ENCODE peak calls at places on chromosome 16, in six cellular contexts. M is coronary artery, U is cardiac muscle cell, F is IMR-90, A is HFF-Myc, X is BJ. H is an unnamed sample.

GRCh38 chr16:85462405-85463227 is 150.5 kb upstream of the GSE1 start:
- DNase-seq in M (no peak), U (peak), F (no peak), A (no peak), X (no peak), H (no peak)

GRCh38 chr16:19926449-19927390 is 42.1 kb upstream of the GPRC5B start:
- DNase-seq in M (no peak), U (no peak), F (peak), A (peak), X (peak), H (no peak)

GRCh38 chr16:9996191-9996590 is 186.0 kb downstream of the GRIN2A start:
- DNase-seq in M (no peak), U (no peak), F (no peak), A (no peak), X (no peak), H (no peak)

GRCh38 chr16:84098939-84099338 is 17.8 kb downstream of the MBTPS1 start:
- DNase-seq in M (no peak), U (no peak), F (peak), A (no peak), X (no peak), H (no peak)

GRCh38 chr16:12793120-12793889 is 10.4 kb downstream of the CPPED1 start:
- DNase-seq in M (no peak), U (no peak), F (no peak), A (no peak), X (no peak), H (no peak)

GRCh38 chr16:78892925-78893324 is 707.6 kb downstream of the MAF start:
- DNase-seq in M (no peak), U (no peak), F (no peak), A (no peak), X (no peak), H (no peak)

GRCh38 chr16:11333696-11334095 is 11.6 kb upstream of the RMI2 start:
- DNase-seq in M (no peak), U (no peak), F (peak), A (no peak), X (no peak), H (no peak)

GRCh38 chr16:69494993-69495392 is 70.6 kb downstream of the CYB5B start:
- DNase-seq in M (no peak), U (peak), F (no peak), A (no peak), X (no peak), H (no peak)

GRCh38 chr16:70738083-70738977 is 52.5 kb upstream of the MTSS2 start:
- DNase-seq in M (no peak), U (peak), F (peak), A (peak), X (no peak), H (no peak)

GRCh38 chr16:63904182-63904581 is 1217.7 kb downstream of the CDH11 start:
- DNase-seq in M (no peak), U (no peak), F (no peak), A (no peak), X (no peak), H (no peak)

GRCh38 chr16:53090591-53091507 is 36.1 kb downstream of the CHD9 start:
- DNase-seq in M (peak), U (no peak), F (peak), A (peak), X (peak), H (no peak)

GRCh38 chr16:86643661-86644060 is 65.3 kb downstream of the FOXL1 start:
- DNase-seq in M (no peak), U (no peak), F (no peak), A (no peak), X (no peak), H (no peak)

GRCh38 chr16:19014456-19014855 is 30.7 kb downstream of the TMC7 start:
- DNase-seq in M (no peak), U (no peak), F (no peak), A (no peak), X (no peak), H (no peak)

GRCh38 chr16:3589991-3590701 is 12.9 kb upstream of the NLRC3 start:
- DNase-seq in M (no peak), U (no peak), F (no peak), A (no peak), X (no peak), H (no peak)

GRCh38 chr16:24246911-24247607 is 9.1 kb upstream of the CACNG3 start:
- DNase-seq in M (no peak), U (no peak), F (no peak), A (no peak), X (no peak), H (no peak)

GRCh38 chr16:19805459-19806160 is 79.0 kb downstream of the GPRC5B start:
- DNase-seq in M (no peak), U (no peak), F (no peak), A (no peak), X (no peak), H (no peak)

GRCh38 chr16:14310519-14310991 is 239.4 kb downstream of the MRTFB start:
- DNase-seq in M (no peak), U (no peak), F (peak), A (no peak), X (no peak), H (no peak)

GRCh38 chr16:47037396-47037745 is 63.9 kb upstream of the DNAJA2 start:
- DNase-seq in M (no peak), U (peak), F (no peak), A (no peak), X (no peak), H (no peak)

GRCh38 chr16:3553138-3553923 is 23.9 kb downstream of the NLRC3 start:
- DNase-seq in M (no peak), U (no peak), F (peak), A (no peak), X (no peak), H (no peak)

GRCh38 chr16:24525970-24526559 is 13.3 kb upstream of the RBBP6 start:
- DNase-seq in M (no peak), U (no peak), F (no peak), A (no peak), X (peak), H (no peak)

GRCh38 chr16:72833491-72833890 is 214.4 kb downstream of the ZFHX3 start:
- DNase-seq in M (no peak), U (no peak), F (no peak), A (no peak), X (no peak), H (no peak)
- TF ChIP-seq CTCF in M (no peak), U (no peak), F (no peak), A (no peak), X (no peak), H (no peak)

GRCh38 chr16:29316673-29317237 is 89.8 kb downstream of the NPIPB11 start:
- DNase-seq in M (no peak), U (no peak), F (peak), A (no peak), X (no peak), H (no peak)

GRCh38 chr16:29319726-29320125 is 86.8 kb downstream of the NPIPB11 start:
- DNase-seq in M (no peak), U (no peak), F (no peak), A (no peak), X (no peak), H (no peak)

GRCh38 chr16:29317269-29317668 is 89.2 kb downstream of the NPIPB11 start:
- DNase-seq in M (no peak), U (no peak), F (no peak), A (no peak), X (no peak), H (no peak)

GRCh38 chr16:29315916-29316517 is 90.5 kb downstream of the NPIPB11 start:
- DNase-seq in M (no peak), U (no peak), F (no peak), A (no peak), X (no peak), H (no peak)

GRCh38 chr16:29318037-29318436 is 88.5 kb downstream of the NPIPB11 start:
- DNase-seq in M (peak), U (no peak), F (no peak), A (no peak), X (no peak), H (no peak)
- TF ChIP-seq CTCF in M (no peak), U (no peak), F (no peak), A (no peak), X (peak), H (no peak)

GRCh38 chr16:55184052-55184451 is 140.0 kb upstream of the IRX6 start:
- DNase-seq in M (no peak), U (peak), F (no peak), A (no peak), X (no peak), H (no peak)

GRCh38 chr16:55189975-55190636 is 133.9 kb upstream of the IRX6 start:
- DNase-seq in M (no peak), U (no peak), F (no peak), A (no peak), X (no peak), H (no peak)

GRCh38 chr16:55179858-55180585 is 144.0 kb upstream of the IRX6 start:
- DNase-seq in M (no peak), U (peak), F (no peak), A (no peak), X (no peak), H (no peak)

GRCh38 chr16:55189179-55189578 is 134.8 kb upstream of the IRX6 start:
- DNase-seq in M (no peak), U (no peak), F (no peak), A (no peak), X (no peak), H (no peak)

GRCh38 chr16:55184619-55185018 is 139.4 kb upstream of the IRX6 start:
- DNase-seq in M (no peak), U (no peak), F (no peak), A (no peak), X (no peak), H (no peak)
- TF ChIP-seq CTCF in M (no peak), U (no peak), F (no peak), A (no peak), X (no peak), H (no peak)

GRCh38 chr16:648071-648785 is 937 bp upstream of the WDR90 start:
- DNase-seq in M (no peak), U (peak), F (no peak), A (no peak), X (no peak), H (peak)
- TF ChIP-seq CTCF in M (no peak), U (peak), F (peak), A (peak), X (peak), H (peak)

GRCh38 chr16:66606000-66606751 is 1.7 kb downstream of the CMTM3 start:
- DNase-seq in M (no peak), U (no peak), F (no peak), A (no peak), X (no peak), H (no peak)

GRCh38 chr16:66601471-66601870 is 3.0 kb upstream of the CMTM3 start:
- DNase-seq in M (no peak), U (no peak), F (no peak), A (no peak), X (no peak), H (no peak)

GRCh38 chr16:66605177-66605999 is 884 bp downstream of the CMTM3 start:
- DNase-seq in M (no peak), U (peak), F (peak), A (no peak), X (no peak), H (no peak)

GRCh38 chr16:66603537-66604375 is 748 bp upstream of the CMTM3 start:
- DNase-seq in M (no peak), U (peak), F (peak), A (no peak), X (peak), H (peak)

DNA sequence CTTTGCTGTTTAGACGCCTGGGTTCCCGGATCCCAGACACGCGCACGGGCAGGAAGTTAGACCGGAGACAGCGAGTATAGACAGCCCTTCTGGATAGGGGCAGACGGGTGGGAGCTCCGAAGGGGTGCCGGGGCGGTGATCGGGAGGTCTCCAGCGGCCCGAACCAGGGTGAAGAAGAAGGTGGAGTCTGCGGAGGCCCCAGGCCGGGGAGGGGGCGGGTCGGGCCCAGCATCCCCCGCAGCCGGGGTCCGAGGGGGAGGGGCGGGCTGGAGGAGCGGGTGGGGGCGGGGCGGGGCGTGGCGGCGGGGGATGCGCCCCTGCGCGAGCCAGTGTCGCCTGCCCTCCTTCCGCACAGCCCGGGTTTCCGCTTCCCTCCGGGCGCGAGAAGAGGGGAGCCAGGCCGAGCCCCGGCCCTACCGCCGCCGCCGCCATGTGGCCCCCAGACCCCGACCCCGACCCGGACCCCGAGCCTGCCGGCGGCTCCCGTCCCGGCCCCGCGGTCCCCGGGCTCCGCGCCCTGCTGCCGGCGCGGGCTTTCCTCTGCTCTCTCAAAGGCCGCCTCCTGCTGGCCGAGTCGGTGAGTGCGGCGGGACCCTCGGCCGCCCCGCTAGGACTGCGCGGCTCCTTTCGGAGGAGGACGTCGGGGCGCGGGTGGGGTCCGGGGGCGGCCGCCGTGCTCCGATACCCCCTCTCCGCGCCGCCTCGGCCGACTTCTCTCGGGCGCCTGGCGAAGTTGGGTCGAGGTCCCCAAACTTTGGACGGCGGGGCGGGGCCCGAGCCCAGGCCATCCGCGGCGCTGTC is at the start of gene CMTM3:
- DNase-seq in M (no peak), U (peak), F (peak), A (no peak), X (no peak), H (peak)
- TF ChIP-seq CTCF in M (peak), U (peak), F (peak), A (peak), X (peak), H (peak)

H was measured in D721Med.